ENCODE peak calls at places on chromosomes 4 and X, in five cellular contexts. One of them, this sample, is unnamed.

GRCh38 chrX:103187953-103188475 is 26.9 kb upstream of the BEX4 start:
- DNase-seq in astrocyte of the spinal cord: peak; percentile 7
- DNase-seq in GM23248: peak; percentile 2
- DNase-seq in cardiac muscle cell: no peak
- DNase-seq in fibroblast of lung: no peak
- DNase-seq in this sample: peak; percentile 24

GRCh38 chr4:25113915-25114904 is 46.0 kb downstream of the SEPSECS start:
- DNase-seq in cardiac muscle cell: peak; percentile 66
- DNase-seq in fibroblast of lung: peak; percentile 43
- DNase-seq in astrocyte of the spinal cord: peak; percentile 64
- DNase-seq in GM23248: peak; percentile 85
- DNase-seq in this sample: peak; percentile 51

GRCh38 chr4:3045500-3045850 is 28.9 kb downstream of the HTT-AS start:
- DNase-seq in GM23248: peak; percentile 43
- DNase-seq in fibroblast of lung: peak; percentile 55
- DNase-seq in astrocyte of the spinal cord: peak; percentile 38
- DNase-seq in cardiac muscle cell: peak; percentile 72
- DNase-seq in this sample: peak; percentile 16

GRCh38 chr4:112751447-112751846 is 114.5 kb downstream of the LARP7 start:
- DNase-seq in GM23248: no peak
- DNase-seq in fibroblast of lung: no peak
- DNase-seq in cardiac muscle cell: no peak
- DNase-seq in astrocyte of the spinal cord: no peak
- DNase-seq in this sample: no peak

GRCh38 chrX:80812176-80812575 is 2.5 kb upstream of the BRWD3 start:
- DNase-seq in fibroblast of lung: peak; percentile 26
- DNase-seq in GM23248: peak; percentile 42
- DNase-seq in astrocyte of the spinal cord: peak; percentile 47
- DNase-seq in cardiac muscle cell: peak; percentile 62
- DNase-seq in this sample: no peak

GRCh38 chrX:132568291-132568690 is 79.5 kb upstream of the MBNL3 start:
- DNase-seq in fibroblast of lung: no peak
- DNase-seq in cardiac muscle cell: no peak
- DNase-seq in GM23248: no peak
- DNase-seq in astrocyte of the spinal cord: no peak
- DNase-seq in this sample: no peak

GRCh38 chr4:3461515-3462291 is 1.4 kb upstream of the DOK7 start:
- DNase-seq in cardiac muscle cell: peak; percentile 25
- DNase-seq in GM23248: no peak
- DNase-seq in astrocyte of the spinal cord: no peak
- DNase-seq in fibroblast of lung: no peak
- DNase-seq in this sample: peak; percentile 57

GRCh38 chr4:168272488-168272887 is 46.1 kb downstream of the DDX60 start:
- DNase-seq in cardiac muscle cell: no peak
- DNase-seq in astrocyte of the spinal cord: no peak
- DNase-seq in fibroblast of lung: no peak
- DNase-seq in GM23248: no peak
- DNase-seq in this sample: no peak

GRCh38 chrX:153925387-153925738 is 701 bp downstream of the ARHGAP4 start:
- DNase-seq in astrocyte of the spinal cord: no peak
- DNase-seq in fibroblast of lung: no peak
- DNase-seq in GM23248: no peak
- DNase-seq in cardiac muscle cell: no peak
- DNase-seq in this sample: no peak

GRCh38 chr4:48046059-48046458 is 29.5 kb downstream of the NIPAL1 start:
- DNase-seq in cardiac muscle cell: no peak
- DNase-seq in astrocyte of the spinal cord: no peak
- DNase-seq in fibroblast of lung: no peak
- DNase-seq in GM23248: no peak
- DNase-seq in this sample: no peak

GRCh38 chrX:40423299-40423698 is 157.5 kb upstream of the ATP6AP2 start:
- DNase-seq in astrocyte of the spinal cord: peak; percentile 85
- DNase-seq in GM23248: peak; percentile 19
- DNase-seq in fibroblast of lung: no peak
- DNase-seq in cardiac muscle cell: peak; percentile 24
- DNase-seq in this sample: peak; percentile 7

GRCh38 chr4:4506961-4507360 is 34.9 kb downstream of the STX18 start:
- DNase-seq in astrocyte of the spinal cord: no peak
- DNase-seq in GM23248: no peak
- DNase-seq in fibroblast of lung: no peak
- DNase-seq in cardiac muscle cell: peak; percentile 40
- DNase-seq in this sample: no peak

GRCh38 chr4:145938618-145939177 is at the start of gene ZNF827:
- DNase-seq in astrocyte of the spinal cord: peak; percentile 78
- DNase-seq in cardiac muscle cell: peak; percentile 85
- DNase-seq in fibroblast of lung: peak; percentile 85
- DNase-seq in GM23248: peak; percentile 79
- DNase-seq in this sample: peak; percentile 47

GRCh38 chr4:64271601-64272081 is 137.6 kb downstream of the TECRL start:
- DNase-seq in fibroblast of lung: no peak
- DNase-seq in astrocyte of the spinal cord: no peak
- DNase-seq in cardiac muscle cell: no peak
- DNase-seq in GM23248: peak; percentile 0
- DNase-seq in this sample: no peak

GRCh38 chr4:115945026-115945425 is 831.6 kb upstream of the NDST4 start:
- DNase-seq in fibroblast of lung: no peak
- DNase-seq in astrocyte of the spinal cord: no peak
- DNase-seq in cardiac muscle cell: no peak
- DNase-seq in GM23248: no peak
- DNase-seq in this sample: no peak

GRCh38 chrX:74537011-74537390 is 77.4 kb downstream of the RLIM start:
- DNase-seq in cardiac muscle cell: peak; percentile 78
- DNase-seq in fibroblast of lung: peak; percentile 47
- DNase-seq in GM23248: peak; percentile 52
- DNase-seq in astrocyte of the spinal cord: peak; percentile 40
- DNase-seq in this sample: peak; percentile 2

GRCh38 chrX:105865709-105866108 is 43.4 kb downstream of the NRK start:
- DNase-seq in cardiac muscle cell: no peak
- DNase-seq in astrocyte of the spinal cord: no peak
- DNase-seq in fibroblast of lung: no peak
- DNase-seq in GM23248: no peak
- DNase-seq in this sample: no peak

GRCh38 chr4:116585240-116585639 is 500.1 kb downstream of the TRAM1L1 start:
- DNase-seq in GM23248: no peak
- DNase-seq in fibroblast of lung: no peak
- DNase-seq in cardiac muscle cell: no peak
- DNase-seq in astrocyte of the spinal cord: no peak
- DNase-seq in this sample: no peak

GRCh38 chr4:26355392-26356052 is 34.7 kb downstream of the RBPJ start:
- DNase-seq in cardiac muscle cell: no peak
- DNase-seq in fibroblast of lung: no peak
- DNase-seq in GM23248: no peak
- DNase-seq in astrocyte of the spinal cord: no peak
- DNase-seq in this sample: no peak

GRCh38 chr4:13783800-13784411 is 156.4 kb upstream of the BOD1L1 start:
- DNase-seq in fibroblast of lung: no peak
- DNase-seq in GM23248: no peak
- DNase-seq in cardiac muscle cell: peak; percentile 67
- DNase-seq in astrocyte of the spinal cord: peak; percentile 30
- DNase-seq in this sample: peak; percentile 65

GRCh38 chr4:168840988-168841681 is 168.9 kb downstream of the CBR4 start:
- DNase-seq in fibroblast of lung: no peak
- DNase-seq in astrocyte of the spinal cord: no peak
- DNase-seq in cardiac muscle cell: no peak
- DNase-seq in GM23248: no peak
- DNase-seq in this sample: no peak

GRCh38 chrX:64894454-64895038 is 81.7 kb downstream of the ZC4H2 start:
- DNase-seq in GM23248: peak; percentile 46
- DNase-seq in astrocyte of the spinal cord: no peak
- DNase-seq in cardiac muscle cell: no peak
- DNase-seq in fibroblast of lung: no peak
- DNase-seq in this sample: peak; percentile 13

GRCh38 chrX:261167-261857 is 19.9 kb upstream of the PLCXD1 start:
- DNase-seq in fibroblast of lung: peak; percentile 28
- DNase-seq in GM23248: no peak
- DNase-seq in astrocyte of the spinal cord: no peak
- DNase-seq in cardiac muscle cell: peak; percentile 79
- DNase-seq in this sample: peak; percentile 33

GRCh38 chr4:150828159-150828558 is 186.9 kb downstream of the LRBA start:
- DNase-seq in cardiac muscle cell: no peak
- DNase-seq in fibroblast of lung: no peak
- DNase-seq in astrocyte of the spinal cord: no peak
- DNase-seq in GM23248: no peak
- DNase-seq in this sample: no peak

GRCh38 chr4:107519057-107519456 is 201.0 kb downstream of the PAPSS1 start:
- DNase-seq in cardiac muscle cell: peak; percentile 52
- DNase-seq in astrocyte of the spinal cord: peak; percentile 50
- DNase-seq in fibroblast of lung: peak; percentile 18
- DNase-seq in GM23248: peak; percentile 50
- DNase-seq in this sample: peak; percentile 44

GRCh38 chr4:177010421-177010820 is 217.7 kb upstream of the VEGFC start:
- DNase-seq in astrocyte of the spinal cord: no peak
- DNase-seq in GM23248: peak; percentile 61
- DNase-seq in cardiac muscle cell: no peak
- DNase-seq in fibroblast of lung: no peak
- DNase-seq in this sample: peak; percentile 38

GRCh38 chrX:73214366-73215094 is at the start of gene NAP1L2:
- DNase-seq in GM23248: peak; percentile 33
- DNase-seq in astrocyte of the spinal cord: peak; percentile 5
- DNase-seq in fibroblast of lung: no peak
- DNase-seq in cardiac muscle cell: peak; percentile 6
- DNase-seq in this sample: peak; percentile 73

GRCh38 chrX:15349046-15349445 is 13.7 kb upstream of the PIGA start:
- DNase-seq in GM23248: peak; percentile 70
- DNase-seq in cardiac muscle cell: peak; percentile 79
- DNase-seq in fibroblast of lung: peak; percentile 78
- DNase-seq in astrocyte of the spinal cord: peak; percentile 62
- DNase-seq in this sample: peak; percentile 54

GRCh38 chr4:143402776-143403550 is 66.3 kb downstream of the GAB1 start:
- DNase-seq in astrocyte of the spinal cord: no peak
- DNase-seq in cardiac muscle cell: no peak
- DNase-seq in fibroblast of lung: no peak
- DNase-seq in GM23248: peak; percentile 44
- DNase-seq in this sample: no peak

GRCh38 chr4:181168406-181168805 is 1074.8 kb upstream of the TENM3 start:
- DNase-seq in fibroblast of lung: no peak
- DNase-seq in astrocyte of the spinal cord: no peak
- DNase-seq in GM23248: no peak
- DNase-seq in cardiac muscle cell: no peak
- DNase-seq in this sample: no peak
- H3K4me3 ChIP-seq in fibroblast of lung: no peak overlapping the region
- H3K4me3 ChIP-seq in astrocyte of the spinal cord: no peak overlapping the region
- H3K4me3 ChIP-seq in GM23248: no peak overlapping the region
- H3K4me3 ChIP-seq in cardiac muscle cell: no peak overlapping the region
- H3K4me3 ChIP-seq in this sample: no peak overlapping the region

DNA sequence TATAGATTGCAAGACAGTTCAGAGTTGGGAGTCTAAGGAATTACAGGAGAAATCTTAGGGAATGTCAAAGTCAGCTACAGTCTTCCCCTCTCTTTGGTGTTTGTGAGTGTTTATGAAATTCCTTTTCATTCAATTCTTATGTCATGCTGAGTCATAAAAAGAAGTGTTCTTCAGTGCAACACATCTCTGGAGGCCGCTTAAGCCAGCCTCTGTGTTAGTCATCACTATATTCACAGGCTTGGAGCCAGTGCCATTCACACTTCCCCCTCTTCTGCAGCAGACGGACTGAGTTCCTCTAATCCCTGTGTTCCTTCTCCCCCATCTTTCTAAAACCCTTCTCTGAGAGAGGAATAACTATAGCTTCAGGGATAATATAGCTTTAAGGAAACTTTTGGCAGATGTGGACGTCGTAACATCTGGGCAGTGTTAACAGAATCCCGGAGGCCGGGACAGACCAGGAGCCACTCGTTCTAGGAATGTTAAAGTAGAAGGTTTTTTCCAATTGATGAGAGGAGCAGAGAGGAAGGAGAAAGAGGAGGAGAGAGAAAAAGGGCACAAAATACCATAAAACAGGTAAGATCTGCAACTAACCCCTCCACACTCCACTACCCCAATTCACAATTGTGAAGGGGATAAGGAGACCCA is at the start of gene SRPX2:
- DNase-seq in cardiac muscle cell: peak; percentile 89
- DNase-seq in astrocyte of the spinal cord: peak; percentile 89
- DNase-seq in fibroblast of lung: peak; percentile 90
- DNase-seq in GM23248: peak; percentile 90
- DNase-seq in this sample: peak; percentile 90
- H3K4me3 ChIP-seq in cardiac muscle cell: no peak within 1 kb of the TSS
- H3K4me3 ChIP-seq in astrocyte of the spinal cord: peak within 1 kb of the TSS; percentile 51
- H3K4me3 ChIP-seq in fibroblast of lung: peak within 1 kb of the TSS; percentile 63
- H3K4me3 ChIP-seq in GM23248: peak within 1 kb of the TSS; percentile 74
- H3K4me3 ChIP-seq in this sample: peak within 1 kb of the TSS; percentile 23

GRCh38 chr4:6472387-6473263 is at the start of gene PPP2R2C:
- DNase-seq in astrocyte of the spinal cord: no peak
- DNase-seq in cardiac muscle cell: no peak
- DNase-seq in fibroblast of lung: no peak
- DNase-seq in GM23248: no peak
- DNase-seq in this sample: no peak
- H3K4me3 ChIP-seq in astrocyte of the spinal cord: no peak within 1 kb of the TSS
- H3K4me3 ChIP-seq in cardiac muscle cell: peak within 1 kb of the TSS; percentile 13
- H3K4me3 ChIP-seq in fibroblast of lung: no peak within 1 kb of the TSS
- H3K4me3 ChIP-seq in GM23248: no peak within 1 kb of the TSS
- H3K4me3 ChIP-seq in this sample: no peak within 1 kb of the TSS

GRCh38 chr4:86848136-86848535 is 1.0 kb downstream of the SLC10A6 start:
- DNase-seq in fibroblast of lung: no peak
- DNase-seq in astrocyte of the spinal cord: peak; percentile 37
- DNase-seq in cardiac muscle cell: no peak
- DNase-seq in GM23248: peak; percentile 63
- DNase-seq in this sample: no peak

GRCh38 chr4:86847576-86847975 is 1.6 kb downstream of the SLC10A6 start:
- DNase-seq in cardiac muscle cell: no peak
- DNase-seq in GM23248: peak; percentile 15
- DNase-seq in astrocyte of the spinal cord: no peak
- DNase-seq in fibroblast of lung: no peak
- DNase-seq in this sample: peak; percentile 54

GRCh38 chr4:86846921-86847320 is 2.3 kb downstream of the SLC10A6 start:
- DNase-seq in GM23248: peak; percentile 28
- DNase-seq in fibroblast of lung: peak; percentile 44
- DNase-seq in cardiac muscle cell: no peak
- DNase-seq in astrocyte of the spinal cord: peak; percentile 49
- DNase-seq in this sample: no peak

GRCh38 chr4:86845593-86845992 is 3.6 kb downstream of the SLC10A6 start:
- DNase-seq in cardiac muscle cell: no peak
- DNase-seq in GM23248: no peak
- DNase-seq in fibroblast of lung: no peak
- DNase-seq in astrocyte of the spinal cord: no peak
- DNase-seq in this sample: peak; percentile 99

GRCh38 chr4:86848732-86849617 is at the start of gene SLC10A6:
- DNase-seq in cardiac muscle cell: no peak
- DNase-seq in GM23248: peak; percentile 55
- DNase-seq in astrocyte of the spinal cord: no peak
- DNase-seq in fibroblast of lung: no peak
- DNase-seq in this sample: no peak
- H3K4me3 ChIP-seq in cardiac muscle cell: no peak within 1 kb of the TSS
- H3K4me3 ChIP-seq in GM23248: no peak within 1 kb of the TSS
- H3K4me3 ChIP-seq in astrocyte of the spinal cord: no peak within 1 kb of the TSS
- H3K4me3 ChIP-seq in fibroblast of lung: no peak within 1 kb of the TSS
- H3K4me3 ChIP-seq in this sample: no peak within 1 kb of the TSS

GRCh38 chr4:130574215-130574614 is 1478.3 kb downstream of the C4orf33 start:
- DNase-seq in fibroblast of lung: no peak
- DNase-seq in cardiac muscle cell: no peak
- DNase-seq in GM23248: no peak
- DNase-seq in astrocyte of the spinal cord: no peak
- DNase-seq in this sample: no peak
- H3K4me3 ChIP-seq in fibroblast of lung: no peak overlapping the region
- H3K4me3 ChIP-seq in cardiac muscle cell: no peak overlapping the region
- H3K4me3 ChIP-seq in GM23248: no peak overlapping the region
- H3K4me3 ChIP-seq in astrocyte of the spinal cord: no peak overlapping the region
- H3K4me3 ChIP-seq in this sample: no peak overlapping the region

GRCh38 chr4:59240030-59240429 is 1960.1 kb upstream of the ADGRL3 start:
- DNase-seq in cardiac muscle cell: no peak
- DNase-seq in GM23248: no peak
- DNase-seq in astrocyte of the spinal cord: no peak
- DNase-seq in fibroblast of lung: no peak
- DNase-seq in this sample: no peak
- H3K4me3 ChIP-seq in cardiac muscle cell: no peak overlapping the region
- H3K4me3 ChIP-seq in GM23248: no peak overlapping the region
- H3K4me3 ChIP-seq in astrocyte of the spinal cord: no peak overlapping the region
- H3K4me3 ChIP-seq in fibroblast of lung: no peak overlapping the region
- H3K4me3 ChIP-seq in this sample: no peak overlapping the region

This sample was measured in bronchial epithelial cell.